ENCODE peak calls at places on chromosomes 12 and 14, in eight cellular contexts. Y, N, C, W, Z, R, T and Q are unnamed samples.
A peak's percentile ranks its signal among the peaks of the same experiment; 100 is the strongest.

GRCh38 chr12:32002848-32003493 is 43.8 kb downstream of the RESF1 start:
- DNase-seq in Y (no peak), N (no peak), C (no peak), W (no peak), Z (no peak), R (no peak), T (peak; percentile 61), Q (no peak)

GRCh38 chr12:41634096-41634495 is 446.0 kb downstream of the PDZRN4 start:
- DNase-seq in Y (no peak), N (no peak), C (no peak), W (no peak), Z (no peak), R (no peak), T (no peak), Q (no peak)

GRCh38 chr12:70468741-70469140 is 102.7 kb downstream of the KCNMB4 start:
- DNase-seq in Y (no peak), N (no peak), C (no peak), W (no peak), Z (no peak), R (no peak), T (no peak), Q (no peak)

GRCh38 chr14:103483600-103483999 is 39.0 kb downstream of the CKB start:
- DNase-seq in Y (peak; percentile 87), N (no peak), C (no peak), W (no peak), Z (no peak), R (no peak), T (peak; percentile 64), Q (no peak)

GRCh38 chr12:121114019-121114639 is 18.5 kb upstream of the P2RX7 start:
- DNase-seq in Y (no peak), N (no peak), C (no peak), W (no peak), Z (no peak), R (no peak), T (no peak), Q (no peak)

GRCh38 chr12:68673788-68674187 is 13.0 kb upstream of the NUP107 start:
- DNase-seq in Y (peak; percentile 67), N (no peak), C (no peak), W (no peak), Z (no peak), R (no peak), T (no peak), Q (peak; percentile 64)

GRCh38 chr12:128823916-128824839 is at the start of gene SLC15A4:
- DNase-seq in Y (peak; percentile 96), N (peak; percentile 80), C (peak; percentile 97), W (peak; percentile 98), Z (peak; percentile 95), R (no peak), T (peak; percentile 93), Q (peak; percentile 88)

GRCh38 chr14:69360438-69361108 is 37.5 kb downstream of the ERH start:
- DNase-seq in Y (no peak), N (no peak), C (no peak), W (no peak), Z (no peak), R (no peak), T (no peak), Q (no peak)

GRCh38 chr12:30358113-30358512 is 337.6 kb downstream of the IPO8 start:
- DNase-seq in Y (no peak), N (no peak), C (no peak), W (no peak), Z (no peak), R (no peak), T (no peak), Q (no peak)

GRCh38 chr12:713281-713875 is 39.0 kb upstream of the WNK1 start:
- DNase-seq in Y (no peak), N (no peak), C (no peak), W (no peak), Z (no peak), R (no peak), T (no peak), Q (no peak)

GRCh38 chr12:92987846-92988621 is 58.9 kb upstream of the EEA1 start:
- DNase-seq in Y (no peak), N (no peak), C (peak; percentile 25), W (peak; percentile 42), Z (no peak), R (no peak), T (no peak), Q (no peak)

GRCh38 chr12:126936181-126936851 is 1330.7 kb upstream of the TMEM132C start:
- DNase-seq in Y (peak; percentile 11), N (no peak), C (peak; percentile 62), W (no peak), Z (no peak), R (no peak), T (no peak), Q (no peak)

GRCh38 chr12:8637244-8637643 is 24.6 kb upstream of the AICDA start:
- DNase-seq in Y (no peak), N (no peak), C (no peak), W (no peak), Z (no peak), R (no peak), T (no peak), Q (no peak)
- H3K4me1 ChIP-seq in Y (no peaks in the 10 kb centered on the region), N (no peaks in the 10 kb centered on the region), C (no peaks in the 10 kb centered on the region), W (peaks cover 15% of the 10 kb centered on the region), Z (no peaks in the 10 kb centered on the region), R (no peaks in the 10 kb centered on the region), T (no peaks in the 10 kb centered on the region), Q (no peaks in the 10 kb centered on the region)

GRCh38 chr14:65304239-65304638 is 108.3 kb upstream of the FUT8 start:
- DNase-seq in Y (no peak), N (no peak), C (no peak), W (no peak), Z (no peak), R (no peak), T (no peak), Q (no peak)
- H3K4me1 ChIP-seq in Y (peaks cover 13% of the 10 kb centered on the region), N (peaks cover 37% of the 10 kb centered on the region), C (no peaks in the 10 kb centered on the region), W (no peaks in the 10 kb centered on the region), Z (peaks cover 30% of the 10 kb centered on the region), R (no peaks in the 10 kb centered on the region), T (peaks cover 16% of the 10 kb centered on the region), Q (peaks cover 8% of the 10 kb centered on the region)

GRCh38 chr12:109087250-109087649 is 6.0 kb downstream of the ALKBH2 start:
- DNase-seq in Y (peak; percentile 59), N (no peak), C (no peak), W (no peak), Z (no peak), R (no peak), T (no peak), Q (no peak)
- H3K4me1 ChIP-seq in Y (peaks cover 2% of the 10 kb centered on the region), N (peaks cover 8% of the 10 kb centered on the region), C (peaks cover 12% of the 10 kb centered on the region), W (no peaks in the 10 kb centered on the region), Z (peaks cover 8% of the 10 kb centered on the region), R (no peaks in the 10 kb centered on the region), T (no peaks in the 10 kb centered on the region), Q (peaks cover 6% of the 10 kb centered on the region)

DNA sequence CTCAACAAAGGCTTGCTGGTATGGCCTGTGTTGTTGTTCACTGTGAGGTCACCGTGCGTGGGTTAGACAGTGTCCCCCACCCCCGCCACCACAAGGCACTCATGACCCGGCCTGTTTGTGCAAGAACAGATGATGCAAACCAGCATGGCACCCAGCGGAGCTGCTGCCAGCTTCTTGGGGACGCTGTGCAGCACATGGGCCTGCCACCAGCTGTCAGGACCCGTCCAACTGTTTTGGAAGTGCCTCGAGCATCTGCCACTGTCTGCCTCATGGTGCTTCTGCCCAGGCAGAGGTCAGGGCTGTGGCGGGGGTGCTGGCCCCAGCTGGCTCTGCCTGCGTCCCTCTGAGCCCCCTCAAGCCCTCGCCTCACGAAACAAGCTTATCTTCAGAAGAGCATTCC is 1.5 kb downstream of the ASB2 start:
- DNase-seq in Y (no peak), N (no peak), C (peak; percentile 50), W (no peak), Z (no peak), R (no peak), T (no peak), Q (no peak)
- H3K4me1 ChIP-seq in Y (peaks cover 6% of the 10 kb centered on the region), N (peaks cover 38% of the 10 kb centered on the region), C (peaks cover 23% of the 10 kb centered on the region), W (no peaks in the 10 kb centered on the region), Z (peaks cover 56% of the 10 kb centered on the region), R (no peaks in the 10 kb centered on the region), T (peaks cover 51% of the 10 kb centered on the region), Q (peaks cover 59% of the 10 kb centered on the region)